ENCODE peak calls at places on chromosomes 16 and 17, in five cellular contexts. R is activated T-cell treated with anti-CD3 and anti-CD28 coated beads, Interleukin-2, amount 50 U/mL, for 72 hours; I is NCI-H1417; G is stimulated activated CD4-positive, alpha-beta T cell treated with anti-CD3 and anti-CD28 coated beads, Interleukin-2, amount 100 ng/mL, for 48 hours; W is fibroblast of the aortic adventitia. P is an unnamed sample.

GRCh38 chr17:81328925-81329278 is 33.8 kb upstream of the SLC38A10 start:
- DNase-seq in I (no peak), G (no peak), R (no peak), W (peak; percentile 19), P (no peak)

GRCh38 chr17:56972111-56972730 is 5.7 kb upstream of the SCPEP1 start:
- DNase-seq in I (no peak), R (no peak), W (no peak), G (no peak), P (no peak)

GRCh38 chr17:9676742-9677387 is 31.5 kb downstream of the USP43 start:
- DNase-seq in W (no peak), R (peak; percentile 44), I (no peak), G (no peak), P (no peak)

GRCh38 chr17:59842901-59843652 is 49.7 kb downstream of the TUBD1 start:
- DNase-seq in G (peak; percentile 68), W (peak; percentile 97), R (peak; percentile 74), I (no peak), P (peak; percentile 61)

GRCh38 chr17:73455050-73455687 is 143.4 kb upstream of the CDC42EP4 start:
- DNase-seq in R (no peak), W (no peak), G (no peak), I (peak; percentile 54), P (no peak)

GRCh38 chr17:70492368-70492767 is 323.0 kb downstream of the KCNJ2 start:
- DNase-seq in R (no peak), I (no peak), G (no peak), W (no peak), P (no peak)

GRCh38 chr17:48351916-48352332 is 78.1 kb downstream of the SKAP1 start:
- DNase-seq in G (no peak), W (peak; percentile 76), R (no peak), I (peak; percentile 34), P (no peak)

GRCh38 chr17:8698142-8699050 is 46.2 kb downstream of the CCDC42 start:
- DNase-seq in R (no peak), I (no peak), G (no peak), W (peak; percentile 88), P (peak; percentile 25)

GRCh38 chr17:77316191-77316641 is 175.4 kb downstream of the SEC14L1 start:
- DNase-seq in G (no peak), R (no peak), I (no peak), W (peak; percentile 84), P (no peak)

GRCh38 chr16:11233727-11234376 is 22.2 kb downstream of the SOCS1 start:
- DNase-seq in R (peak; percentile 86), G (peak; percentile 73), I (no peak), W (no peak), P (no peak)

GRCh38 chr16:77679901-77680300 is 42.4 kb upstream of the NUDT7 start:
- DNase-seq in W (no peak), I (no peak), R (no peak), G (no peak), P (no peak)

GRCh38 chr16:49061315-49061714 is 220.3 kb downstream of the CBLN1 start:
- DNase-seq in G (no peak), I (no peak), R (no peak), W (no peak), P (no peak)

GRCh38 chr17:386145-386876 is 33.7 kb upstream of the RPH3AL start:
- DNase-seq in W (no peak), I (peak; percentile 46), R (peak; percentile 82), G (peak; percentile 78), P (peak; percentile 82)

GRCh38 chr16:2090481-2090797 is 42.7 kb downstream of the TSC2 start:
- DNase-seq in I (no peak), W (no peak), R (no peak), G (no peak), P (peak; percentile 57)

GRCh38 chr16:74309789-74310781 is 13.5 kb downstream of the PSMD7 start:
- DNase-seq in W (peak; percentile 67), R (peak; percentile 10), G (no peak), I (peak; percentile 27), P (peak; percentile 38)

GRCh38 chr17:2214887-2215615 is 88.5 kb downstream of the SMG6 start:
- DNase-seq in I (no peak), R (no peak), W (peak; percentile 84), G (no peak), P (no peak)

GRCh38 chr17:2111691-2112090 is 56.8 kb downstream of the HIC1 start:
- DNase-seq in W (peak; percentile 53), G (no peak), I (no peak), R (no peak), P (no peak)